ENCODE peak calls at places on chromosomes 16 and 17, in nine cellular contexts. G, N, C, A, M, S, U, T and I are unnamed samples.

GRCh38 chr17:81329279-81329926 is 34.3 kb upstream of the SLC38A10 start:
- DNase-seq in T (peak), N (peak), U (peak), C (peak), A (peak), M (peak), G (peak), S (peak), I (peak)

GRCh38 chr17:63930951-63931575 is 1.1 kb downstream of the CD79B start:
- DNase-seq in G (peak), C (no peak), A (no peak), N (peak), U (no peak), S (no peak), M (peak), T (no peak), I (peak)

GRCh38 chr16:70421473-70422311 is 17.2 kb downstream of the ST3GAL2 start:
- DNase-seq in T (no peak), C (no peak), U (no peak), M (peak), A (no peak), N (no peak), G (no peak), S (no peak), I (no peak)

GRCh38 chr16:81530296-81530721 is 85.7 kb downstream of the CMIP start:
- DNase-seq in M (no peak), G (no peak), C (no peak), U (no peak), A (no peak), T (no peak), N (no peak), S (no peak), I (peak)

GRCh38 chr17:73360961-73361761 is 49.4 kb upstream of the CDC42EP4 start:
- DNase-seq in G (peak), N (peak), U (no peak), T (no peak), S (no peak), C (no peak), A (no peak), M (no peak), I (peak)

GRCh38 chr17:50452627-50453300 is 15.9 kb downstream of the CHAD start:
- DNase-seq in S (peak), M (no peak), C (peak), G (no peak), T (no peak), U (peak), A (peak), N (no peak), I (no peak)

GRCh38 chr16:50668368-50669008 is 12.6 kb downstream of the SNX20 start:
- DNase-seq in C (no peak), G (no peak), U (no peak), S (peak), N (peak), A (no peak), M (no peak), T (peak), I (no peak)

GRCh38 chr17:13888043-13888442 is 181.3 kb upstream of the COX10 start:
- DNase-seq in T (no peak), M (no peak), S (peak), C (peak), N (no peak), U (peak), A (peak), G (no peak), I (no peak)

GRCh38 chr16:30923554-30924085 is at the start of gene FBXL19:
- DNase-seq in M (no peak), S (no peak), N (peak), C (peak), T (no peak), A (no peak), G (peak), U (no peak), I (peak)

GRCh38 chr17:42846594-42847280 is 2.4 kb downstream of the AOC2 start:
- DNase-seq in C (peak), N (no peak), A (peak), T (peak), U (peak), G (no peak), S (no peak), M (no peak), I (no peak)

GRCh38 chr17:40556198-40556661 is 9.0 kb downstream of the CCR7 start:
- DNase-seq in A (no peak), M (no peak), T (no peak), G (no peak), U (no peak), S (no peak), C (no peak), N (no peak), I (no peak)

GRCh38 chr17:17781591-17782424 is 55.0 kb downstream of the SREBF1 start:
- DNase-seq in S (peak), G (peak), A (peak), M (no peak), U (peak), C (peak), N (peak), T (no peak), I (peak)

GRCh38 chr16:21971856-21972255 is 18.7 kb downstream of the UQCRC2 start:
- DNase-seq in G (no peak), T (no peak), C (no peak), N (no peak), S (no peak), M (no peak), U (no peak), A (no peak), I (no peak)

GRCh38 chr17:21373696-21374454 is 2.3 kb upstream of the KCNJ12 start:
- DNase-seq in S (no peak), U (no peak), N (no peak), C (no peak), G (no peak), T (no peak), M (no peak), A (no peak), I (peak)

GRCh38 chr17:49290690-49291326 is 60.2 kb upstream of the PHOSPHO1 start:
- DNase-seq in U (peak), N (peak), C (peak), A (peak), G (peak), M (peak), T (peak), S (peak), I (no peak)

GRCh38 chr17:8522577-8522976 is 86.9 kb downstream of the NDEL1 start:
- DNase-seq in S (no peak), T (no peak), M (no peak), A (no peak), G (no peak), C (no peak), U (no peak), N (no peak), I (no peak)

GRCh38 chr17:80101946-80102706 is 745 bp downstream of the GAA start:
- DNase-seq in M (peak), G (peak), N (peak), T (peak), S (peak), A (peak), C (peak), U (peak), I (peak)

GRCh38 chr16:53507464-53508180 is 4.6 kb upstream of the AKTIP start:
- DNase-seq in N (no peak), T (no peak), A (no peak), S (no peak), U (no peak), C (no peak), M (peak), G (no peak), I (no peak)

GRCh38 chr16:53510704-53511070 is 7.7 kb upstream of the AKTIP start:
- DNase-seq in T (no peak), N (no peak), M (no peak), C (no peak), G (no peak), U (no peak), S (no peak), A (no peak), I (no peak)

GRCh38 chr16:53511084-53511402 is 8.0 kb upstream of the AKTIP start:
- DNase-seq in A (no peak), U (no peak), T (no peak), M (no peak), S (no peak), C (no peak), G (no peak), N (no peak), I (no peak)

GRCh38 chr16:53511403-53512280 is 8.6 kb upstream of the AKTIP start:
- DNase-seq in G (peak), M (no peak), S (peak), C (no peak), N (no peak), T (peak), U (no peak), A (no peak), I (no peak)

GRCh38 chr16:53509906-53510703 is 7.1 kb upstream of the AKTIP start:
- DNase-seq in G (peak), M (peak), A (peak), U (peak), N (peak), S (peak), T (peak), C (peak), I (peak)
- H3K9ac ChIP-seq in G (no peak), M (no peak), A (peak), U (no peak), N (no peak), S (no peak), T (peak), C (peak), I (no peak)

DNA sequence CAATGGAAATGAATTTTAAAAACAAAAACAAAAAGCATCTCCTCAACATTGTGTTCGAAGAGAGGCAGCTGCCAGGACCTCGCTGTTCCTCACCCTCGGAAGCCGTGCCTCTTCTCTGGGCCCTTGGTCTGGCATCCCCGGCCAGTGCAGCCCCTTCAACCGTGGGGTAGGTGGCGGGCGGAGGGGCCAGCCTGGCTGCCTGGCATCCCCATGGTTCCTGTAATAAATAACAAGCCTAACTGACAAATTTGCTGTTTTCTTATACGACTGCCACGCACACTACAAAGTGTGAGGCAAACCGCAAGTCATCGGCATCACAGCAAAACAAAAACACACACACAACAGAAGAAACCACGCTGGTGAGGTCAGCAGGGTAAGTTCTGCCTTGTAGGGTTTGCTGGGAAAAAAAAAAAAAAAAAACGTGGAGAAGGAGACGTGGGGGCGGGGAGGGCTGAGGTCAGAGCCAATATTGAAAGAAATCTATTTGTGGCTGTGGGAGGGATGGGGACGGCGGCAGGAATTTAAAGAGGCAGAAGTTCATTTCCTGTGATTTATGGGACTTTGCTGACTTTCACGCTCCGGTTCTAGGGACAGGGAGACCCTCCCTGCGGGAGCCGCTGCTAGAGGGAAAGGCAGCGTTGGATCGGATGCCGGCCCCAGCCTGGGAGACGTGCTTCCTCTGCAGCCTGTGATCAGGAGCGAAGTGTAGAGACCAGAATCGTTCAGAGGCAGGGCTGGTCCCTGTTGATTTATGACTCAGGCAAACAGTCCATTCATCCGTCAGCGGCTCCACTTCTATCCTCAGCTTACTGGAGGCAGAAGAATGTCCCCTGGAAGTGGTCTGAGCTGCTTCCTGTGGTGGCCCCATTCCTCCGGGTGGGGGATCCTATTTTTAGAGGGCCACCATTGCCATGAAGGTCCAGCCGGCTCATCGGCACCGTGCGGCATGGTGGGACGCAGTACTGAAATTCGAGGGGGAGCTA is 162.8 kb downstream of the FOXL1 start:
- DNase-seq in M (no peak), U (peak), G (peak), T (peak), N (peak), C (peak), S (peak), A (peak), I (no peak)
- H3K27ac ChIP-seq in M (no peak), U (peak), G (peak), T (no peak), N (no peak), C (peak), S (peak), A (peak), I (peak)

GRCh38 chr16:75248142-75248535 is 3.3 kb downstream of the BCAR1 start:
- DNase-seq in M (no peak), C (no peak), N (no peak), S (no peak), T (no peak), U (no peak), G (no peak), A (no peak), I (no peak)
- H3K4me3 ChIP-seq in M (no peak), C (no peak), N (no peak), S (no peak), T (peak), U (peak), G (no peak), A (no peak), I (no peak)

GRCh38 chr17:76385892-76386786 is 1.7 kb downstream of the SPHK1 start:
- DNase-seq in N (peak), A (peak), S (peak), M (peak), T (peak), G (peak), U (peak), C (peak), I (peak)
- H3K9ac ChIP-seq in N (no peak), A (peak), S (peak), M (peak), T (peak), G (no peak), U (peak), C (peak), I (no peak)

DNA sequence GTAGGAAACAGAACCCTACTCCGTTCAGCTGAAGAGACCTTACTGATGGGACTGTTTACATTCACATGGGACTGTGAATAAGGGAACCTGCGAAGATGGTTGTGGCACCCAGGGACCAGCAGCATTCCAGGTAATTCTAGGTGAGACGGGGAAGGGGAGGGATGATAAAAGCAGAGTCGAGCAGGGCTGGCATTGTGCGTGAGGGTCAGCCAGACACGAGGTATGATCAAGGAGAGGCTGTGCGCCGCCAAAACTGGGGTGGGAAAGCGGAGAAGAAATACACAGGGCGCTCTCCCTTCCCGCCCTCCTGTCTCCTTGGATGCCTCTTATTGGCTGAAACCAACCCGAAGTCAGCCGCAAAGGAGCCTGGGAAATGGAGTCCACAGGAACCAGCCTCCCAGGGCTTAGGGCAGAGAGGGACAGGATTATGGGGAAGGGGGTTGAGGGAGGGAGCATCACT is 38.4 kb upstream of the CSNK2A2 start:
- DNase-seq in A (peak), T (peak), N (peak), U (peak), S (peak), G (peak), C (peak), M (peak), I (peak)
- H3K27ac ChIP-seq in A (no peak), T (no peak), N (no peak), U (no peak), S (no peak), G (no peak), C (no peak), M (peak), I (no peak)

GRCh38 chr16:1430759-1431496 is at the start of gene PERCC1:
- DNase-seq in A (no peak), S (peak), C (no peak), M (no peak), T (peak), N (no peak), G (no peak), U (no peak), I (peak)
- H3K4me3 ChIP-seq in A (no peak), S (no peak), C (no peak), M (no peak), T (peak), N (no peak), G (no peak), U (no peak), I (no peak)

GRCh38 chr16:68936729-68937631 is 93.6 kb downstream of the TANGO6 start:
- DNase-seq in G (no peak), S (no peak), T (no peak), C (peak), N (no peak), U (peak), M (no peak), A (peak), I (no peak)
- H3K9ac ChIP-seq in G (no peak), S (no peak), T (no peak), C (no peak), N (no peak), U (no peak), M (no peak), A (no peak), I (no peak)

GRCh38 chr17:77086433-77087010 is 54.2 kb upstream of the SEC14L1 start:
- DNase-seq in T (peak), U (peak), M (peak), C (peak), S (peak), A (peak), G (peak), N (peak), I (peak)

GRCh38 chr17:77088455-77089117 is 52.2 kb upstream of the SEC14L1 start:
- DNase-seq in G (peak), S (peak), T (peak), U (peak), N (peak), M (peak), A (peak), C (peak), I (peak)

GRCh38 chr17:77085916-77086432 is 54.8 kb upstream of the SEC14L1 start:
- DNase-seq in G (no peak), C (no peak), A (no peak), U (no peak), N (no peak), T (no peak), M (no peak), S (no peak), I (no peak)

GRCh38 chr17:77089118-77089477 is 51.7 kb upstream of the SEC14L1 start:
- DNase-seq in T (peak), A (no peak), G (peak), M (peak), N (no peak), U (no peak), C (peak), S (peak), I (no peak)

GRCh38 chr17:77087650-77088454 is 52.9 kb upstream of the SEC14L1 start:
- DNase-seq in S (no peak), U (no peak), G (no peak), N (no peak), C (no peak), T (no peak), M (no peak), A (no peak), I (no peak)
- H3K27ac ChIP-seq in S (peak), U (peak), G (no peak), N (no peak), C (peak), T (peak), M (peak), A (peak), I (peak)

GRCh38 chr17:45314761-45315549 is 1.9 kb downstream of the MAP3K14 start:
- DNase-seq in N (no peak), G (no peak), U (no peak), A (peak), M (no peak), C (peak), T (no peak), S (peak), I (no peak)
- H3K4me3 ChIP-seq in N (peak), G (no peak), U (peak), A (peak), M (peak), C (peak), T (peak), S (peak), I (peak)

DNA sequence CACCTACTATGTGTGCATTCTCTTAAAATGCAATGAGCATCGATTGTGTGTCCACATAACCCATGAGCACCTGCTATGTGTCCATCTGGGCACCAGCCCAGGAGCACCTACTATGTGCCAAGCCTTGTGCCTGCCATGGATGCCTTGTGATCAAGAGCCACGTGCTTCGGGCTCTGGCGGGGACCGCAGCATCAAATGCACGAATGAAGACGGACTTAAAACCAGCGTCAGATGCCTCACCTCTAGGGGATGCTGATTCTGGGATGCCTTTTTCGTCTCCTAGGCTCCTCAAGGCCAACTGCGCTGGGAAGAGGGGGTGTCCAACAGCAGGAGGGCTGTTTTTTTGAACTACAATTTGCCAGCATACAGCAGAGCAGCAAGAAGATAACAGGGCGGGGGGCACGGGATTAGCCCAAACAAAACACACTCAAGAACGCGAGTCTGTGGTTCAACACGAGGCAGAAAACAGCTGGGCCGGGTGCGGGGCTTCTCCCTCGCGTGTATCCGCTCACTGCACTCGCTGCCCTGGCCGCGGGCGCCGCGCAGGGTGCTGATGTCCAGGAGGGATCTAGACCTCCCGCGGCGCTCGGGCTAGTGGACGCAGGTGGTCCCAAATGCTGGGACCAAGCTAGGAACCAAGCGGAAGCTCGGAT is 1.2 kb upstream of the GLIS2 start:
- DNase-seq in C (peak), N (peak), U (peak), T (no peak), A (peak), M (no peak), G (peak), S (peak), I (peak)
- H3K9ac ChIP-seq in C (peak), N (no peak), U (peak), T (peak), A (peak), M (peak), G (peak), S (peak), I (peak)